ENCODE peak calls at places on chromosomes 13 and 19, in eight cellular contexts. One of them, this sample, is unnamed. For H3K9me3, the result is how much of the 10 kb centered on the place peaks cover.

GRCh38 chr13:94712812-94713555 is 639 bp upstream of the SOX21 start:
- DNase-seq in CD4-positive, alpha-beta T cell: no peak
- DNase-seq in tibial nerve: no peak
- DNase-seq in CD8-positive, alpha-beta T cell: no peak
- DNase-seq in BE2C: peak
- DNase-seq in neural progenitor cell: peak
- DNase-seq in IMR-90: peak
- DNase-seq in SJSA1: peak
- DNase-seq in this sample: no peak

GRCh38 chr19:17577698-17578097 is 22.2 kb downstream of the COLGALT1 start:
- DNase-seq in tibial nerve: no peak
- DNase-seq in neural progenitor cell: no peak
- DNase-seq in CD4-positive, alpha-beta T cell: no peak
- DNase-seq in BE2C: no peak
- DNase-seq in SJSA1: no peak
- DNase-seq in CD8-positive, alpha-beta T cell: no peak
- DNase-seq in IMR-90: no peak
- DNase-seq in this sample: no peak

GRCh38 chr19:49324801-49325491 is at the start of gene SLC6A16:
- DNase-seq in BE2C: no peak
- DNase-seq in IMR-90: no peak
- DNase-seq in tibial nerve: no peak
- DNase-seq in CD4-positive, alpha-beta T cell: no peak
- DNase-seq in neural progenitor cell: no peak
- DNase-seq in SJSA1: no peak
- DNase-seq in CD8-positive, alpha-beta T cell: no peak
- DNase-seq in this sample: no peak

GRCh38 chr13:23654111-23655110 is 84.2 kb downstream of the TNFRSF19 start:
- DNase-seq in BE2C: no peak
- DNase-seq in IMR-90: peak
- DNase-seq in SJSA1: no peak
- DNase-seq in CD4-positive, alpha-beta T cell: no peak
- DNase-seq in CD8-positive, alpha-beta T cell: no peak
- DNase-seq in tibial nerve: no peak
- DNase-seq in neural progenitor cell: no peak
- DNase-seq in this sample: no peak

GRCh38 chr19:18803550-18804138 is 12.5 kb upstream of the COMP start:
- DNase-seq in BE2C: no peak
- DNase-seq in CD8-positive, alpha-beta T cell: no peak
- DNase-seq in IMR-90: no peak
- DNase-seq in CD4-positive, alpha-beta T cell: no peak
- DNase-seq in SJSA1: no peak
- DNase-seq in tibial nerve: no peak
- DNase-seq in neural progenitor cell: no peak
- DNase-seq in this sample: no peak

GRCh38 chr19:1651548-1652394 is 644 bp downstream of the TCF3 start:
- DNase-seq in CD8-positive, alpha-beta T cell: peak
- DNase-seq in BE2C: peak
- DNase-seq in CD4-positive, alpha-beta T cell: no peak
- DNase-seq in neural progenitor cell: peak
- DNase-seq in SJSA1: peak
- DNase-seq in IMR-90: peak
- DNase-seq in tibial nerve: no peak
- DNase-seq in this sample: no peak

GRCh38 chr19:49956113-49956491 is 4.9 kb downstream of the SIGLEC11 start:
- DNase-seq in SJSA1: no peak
- DNase-seq in neural progenitor cell: no peak
- DNase-seq in CD4-positive, alpha-beta T cell: no peak
- DNase-seq in BE2C: no peak
- DNase-seq in IMR-90: no peak
- DNase-seq in CD8-positive, alpha-beta T cell: no peak
- DNase-seq in tibial nerve: no peak
- DNase-seq in this sample: no peak

GRCh38 chr19:3387645-3388589 is 21.5 kb downstream of the NFIC start:
- DNase-seq in tibial nerve: peak
- DNase-seq in BE2C: peak
- DNase-seq in IMR-90: peak
- DNase-seq in SJSA1: no peak
- DNase-seq in CD8-positive, alpha-beta T cell: no peak
- DNase-seq in CD4-positive, alpha-beta T cell: no peak
- DNase-seq in neural progenitor cell: no peak
- DNase-seq in this sample: no peak

GRCh38 chr13:46172531-46172991 is 9.4 kb downstream of the LCP1 start:
- DNase-seq in CD8-positive, alpha-beta T cell: peak
- DNase-seq in CD4-positive, alpha-beta T cell: peak
- DNase-seq in BE2C: no peak
- DNase-seq in IMR-90: no peak
- DNase-seq in tibial nerve: no peak
- DNase-seq in SJSA1: peak
- DNase-seq in neural progenitor cell: no peak
- DNase-seq in this sample: peak

GRCh38 chr13:30559274-30559673 is 58.4 kb upstream of the USPL1 start:
- DNase-seq in neural progenitor cell: no peak
- DNase-seq in CD4-positive, alpha-beta T cell: no peak
- DNase-seq in BE2C: no peak
- DNase-seq in tibial nerve: no peak
- DNase-seq in CD8-positive, alpha-beta T cell: no peak
- DNase-seq in SJSA1: no peak
- DNase-seq in IMR-90: no peak
- DNase-seq in this sample: no peak

GRCh38 chr13:80040219-80040976 is 300.5 kb downstream of the SPRY2 start:
- DNase-seq in IMR-90: peak
- DNase-seq in tibial nerve: no peak
- DNase-seq in neural progenitor cell: no peak
- DNase-seq in CD4-positive, alpha-beta T cell: no peak
- DNase-seq in BE2C: no peak
- DNase-seq in CD8-positive, alpha-beta T cell: no peak
- DNase-seq in SJSA1: peak
- DNase-seq in this sample: no peak

GRCh38 chr13:30835442-30835841 is 70.6 kb upstream of the MEDAG start:
- DNase-seq in CD4-positive, alpha-beta T cell: no peak
- DNase-seq in BE2C: no peak
- DNase-seq in IMR-90: peak
- DNase-seq in SJSA1: no peak
- DNase-seq in CD8-positive, alpha-beta T cell: no peak
- DNase-seq in neural progenitor cell: no peak
- DNase-seq in tibial nerve: no peak
- DNase-seq in this sample: no peak

GRCh38 chr13:55244991-55245644 is 1895.6 kb upstream of the PRR20A start:
- DNase-seq in CD4-positive, alpha-beta T cell: no peak
- DNase-seq in neural progenitor cell: peak
- DNase-seq in CD8-positive, alpha-beta T cell: no peak
- DNase-seq in SJSA1: no peak
- DNase-seq in tibial nerve: no peak
- DNase-seq in BE2C: peak
- DNase-seq in IMR-90: no peak
- DNase-seq in this sample: no peak

GRCh38 chr19:4064551-4065260 is 2.0 kb downstream of the ZBTB7A start:
- DNase-seq in neural progenitor cell: peak
- DNase-seq in IMR-90: no peak
- DNase-seq in CD4-positive, alpha-beta T cell: no peak
- DNase-seq in tibial nerve: no peak
- DNase-seq in CD8-positive, alpha-beta T cell: peak
- DNase-seq in BE2C: peak
- DNase-seq in SJSA1: peak
- DNase-seq in this sample: no peak

GRCh38 chr19:11480081-11480926 is 542 bp downstream of the ELAVL3 start:
- DNase-seq in tibial nerve: no peak
- DNase-seq in CD8-positive, alpha-beta T cell: no peak
- DNase-seq in BE2C: peak
- DNase-seq in CD4-positive, alpha-beta T cell: no peak
- DNase-seq in SJSA1: no peak
- DNase-seq in IMR-90: no peak
- DNase-seq in neural progenitor cell: no peak
- DNase-seq in this sample: no peak

GRCh38 chr13:112983428-112984196 is 14.6 kb downstream of the MCF2L start:
- DNase-seq in tibial nerve: no peak
- DNase-seq in SJSA1: no peak
- DNase-seq in neural progenitor cell: no peak
- DNase-seq in IMR-90: no peak
- DNase-seq in BE2C: peak
- DNase-seq in CD4-positive, alpha-beta T cell: no peak
- DNase-seq in CD8-positive, alpha-beta T cell: no peak
- DNase-seq in this sample: no peak

GRCh38 chr19:58499021-58499927 is 12.5 kb downstream of the SLC27A5 start:
- DNase-seq in BE2C: peak
- DNase-seq in CD8-positive, alpha-beta T cell: peak
- DNase-seq in neural progenitor cell: peak
- DNase-seq in IMR-90: peak
- DNase-seq in tibial nerve: peak
- DNase-seq in CD4-positive, alpha-beta T cell: peak
- DNase-seq in SJSA1: peak
- DNase-seq in this sample: peak

GRCh38 chr19:12774588-12775555 is at the start of gene HOOK2:
- DNase-seq in IMR-90: no peak
- DNase-seq in CD4-positive, alpha-beta T cell: no peak
- DNase-seq in neural progenitor cell: peak
- DNase-seq in SJSA1: no peak
- DNase-seq in tibial nerve: peak
- DNase-seq in CD8-positive, alpha-beta T cell: peak
- DNase-seq in BE2C: no peak
- DNase-seq in this sample: no peak

GRCh38 chr19:57850553-57851017 is 926 bp downstream of the ZNF587 start:
- DNase-seq in IMR-90: peak
- DNase-seq in CD8-positive, alpha-beta T cell: no peak
- DNase-seq in CD4-positive, alpha-beta T cell: no peak
- DNase-seq in SJSA1: peak
- DNase-seq in neural progenitor cell: peak
- DNase-seq in tibial nerve: no peak
- DNase-seq in BE2C: peak
- DNase-seq in this sample: no peak

GRCh38 chr13:99339736-99340392 is 32.7 kb upstream of the GPR183 start:
- DNase-seq in neural progenitor cell: no peak
- DNase-seq in CD8-positive, alpha-beta T cell: peak
- DNase-seq in BE2C: no peak
- DNase-seq in SJSA1: no peak
- DNase-seq in CD4-positive, alpha-beta T cell: no peak
- DNase-seq in tibial nerve: no peak
- DNase-seq in IMR-90: peak
- DNase-seq in this sample: no peak

GRCh38 chr13:76921516-76921915 is 26.8 kb upstream of the ACOD1 start:
- DNase-seq in CD4-positive, alpha-beta T cell: no peak
- DNase-seq in neural progenitor cell: no peak
- DNase-seq in CD8-positive, alpha-beta T cell: no peak
- DNase-seq in BE2C: no peak
- DNase-seq in IMR-90: no peak
- DNase-seq in SJSA1: no peak
- DNase-seq in tibial nerve: no peak
- DNase-seq in this sample: no peak

GRCh38 chr13:108227651-108228272 is 9.6 kb downstream of the ABHD13 start:
- DNase-seq in BE2C: peak
- DNase-seq in tibial nerve: no peak
- DNase-seq in SJSA1: no peak
- DNase-seq in CD8-positive, alpha-beta T cell: no peak
- DNase-seq in neural progenitor cell: peak
- DNase-seq in IMR-90: peak
- DNase-seq in CD4-positive, alpha-beta T cell: peak
- DNase-seq in this sample: no peak

GRCh38 chr19:4326837-4327251 is 11.8 kb downstream of the STAP2 start:
- DNase-seq in BE2C: no peak
- DNase-seq in SJSA1: no peak
- DNase-seq in CD8-positive, alpha-beta T cell: peak
- DNase-seq in tibial nerve: no peak
- DNase-seq in CD4-positive, alpha-beta T cell: no peak
- DNase-seq in IMR-90: no peak
- DNase-seq in neural progenitor cell: peak
- DNase-seq in this sample: no peak

GRCh38 chr13:18943273-18943672 is 238.4 kb downstream of the TUBA3C start:
- DNase-seq in IMR-90: no peak
- DNase-seq in CD4-positive, alpha-beta T cell: no peak
- DNase-seq in neural progenitor cell: no peak
- DNase-seq in tibial nerve: no peak
- DNase-seq in SJSA1: no peak
- DNase-seq in BE2C: no peak
- DNase-seq in CD8-positive, alpha-beta T cell: no peak
- DNase-seq in this sample: no peak
- H3K9me3 ChIP-seq in IMR-90: under half
- H3K9me3 ChIP-seq in CD4-positive, alpha-beta T cell: under half
- H3K9me3 ChIP-seq in neural progenitor cell: under half
- H3K9me3 ChIP-seq in tibial nerve: under half
- H3K9me3 ChIP-seq in SJSA1: under half
- H3K9me3 ChIP-seq in BE2C: under half
- H3K9me3 ChIP-seq in CD8-positive, alpha-beta T cell: under half
- H3K9me3 ChIP-seq in this sample: under half

GRCh38 chr19:23403024-23403423 is 7.8 kb upstream of the ZNF91 start:
- DNase-seq in tibial nerve: no peak
- DNase-seq in BE2C: no peak
- DNase-seq in CD8-positive, alpha-beta T cell: no peak
- DNase-seq in IMR-90: no peak
- DNase-seq in CD4-positive, alpha-beta T cell: no peak
- DNase-seq in SJSA1: no peak
- DNase-seq in neural progenitor cell: no peak
- DNase-seq in this sample: no peak

GRCh38 chr19:23403581-23404324 is 8.5 kb upstream of the ZNF91 start:
- DNase-seq in SJSA1: no peak
- DNase-seq in tibial nerve: no peak
- DNase-seq in CD8-positive, alpha-beta T cell: no peak
- DNase-seq in neural progenitor cell: peak
- DNase-seq in IMR-90: no peak
- DNase-seq in BE2C: no peak
- DNase-seq in CD4-positive, alpha-beta T cell: no peak
- DNase-seq in this sample: no peak

GRCh38 chr19:23399443-23399842 is 4.2 kb upstream of the ZNF91 start:
- DNase-seq in neural progenitor cell: no peak
- DNase-seq in BE2C: no peak
- DNase-seq in CD8-positive, alpha-beta T cell: no peak
- DNase-seq in SJSA1: no peak
- DNase-seq in IMR-90: no peak
- DNase-seq in CD4-positive, alpha-beta T cell: no peak
- DNase-seq in tibial nerve: no peak
- DNase-seq in this sample: no peak

GRCh38 chr19:23402388-23402787 is 7.1 kb upstream of the ZNF91 start:
- DNase-seq in neural progenitor cell: no peak
- DNase-seq in CD4-positive, alpha-beta T cell: no peak
- DNase-seq in IMR-90: no peak
- DNase-seq in CD8-positive, alpha-beta T cell: no peak
- DNase-seq in tibial nerve: no peak
- DNase-seq in BE2C: no peak
- DNase-seq in SJSA1: no peak
- DNase-seq in this sample: no peak

GRCh38 chr19:23401086-23401485 is 5.8 kb upstream of the ZNF91 start:
- DNase-seq in BE2C: no peak
- DNase-seq in SJSA1: no peak
- DNase-seq in CD8-positive, alpha-beta T cell: no peak
- DNase-seq in neural progenitor cell: no peak
- DNase-seq in CD4-positive, alpha-beta T cell: no peak
- DNase-seq in tibial nerve: no peak
- DNase-seq in IMR-90: no peak
- DNase-seq in this sample: no peak
- H3K9me3 ChIP-seq in BE2C: under half
- H3K9me3 ChIP-seq in SJSA1: under half
- H3K9me3 ChIP-seq in CD8-positive, alpha-beta T cell: under half
- H3K9me3 ChIP-seq in neural progenitor cell: under half
- H3K9me3 ChIP-seq in CD4-positive, alpha-beta T cell: under half
- H3K9me3 ChIP-seq in tibial nerve: under half
- H3K9me3 ChIP-seq in IMR-90: under half
- H3K9me3 ChIP-seq in this sample: under half

GRCh38 chr13:114226088-114226487 is 8.6 kb upstream of the CDC16 start:
- DNase-seq in BE2C: no peak
- DNase-seq in IMR-90: no peak
- DNase-seq in SJSA1: no peak
- DNase-seq in CD8-positive, alpha-beta T cell: peak
- DNase-seq in tibial nerve: no peak
- DNase-seq in neural progenitor cell: no peak
- DNase-seq in CD4-positive, alpha-beta T cell: no peak
- DNase-seq in this sample: no peak
- H3K9me3 ChIP-seq in BE2C: under half
- H3K9me3 ChIP-seq in IMR-90: under half
- H3K9me3 ChIP-seq in SJSA1: under half
- H3K9me3 ChIP-seq in CD8-positive, alpha-beta T cell: under half
- H3K9me3 ChIP-seq in tibial nerve: under half
- H3K9me3 ChIP-seq in neural progenitor cell: under half
- H3K9me3 ChIP-seq in CD4-positive, alpha-beta T cell: under half
- H3K9me3 ChIP-seq in this sample: under half

GRCh38 chr19:22708983-22709382 is 74.9 kb downstream of the ZNF492 start:
- DNase-seq in CD8-positive, alpha-beta T cell: no peak
- DNase-seq in tibial nerve: no peak
- DNase-seq in neural progenitor cell: no peak
- DNase-seq in BE2C: no peak
- DNase-seq in IMR-90: no peak
- DNase-seq in CD4-positive, alpha-beta T cell: no peak
- DNase-seq in SJSA1: no peak
- DNase-seq in this sample: no peak
- H3K9me3 ChIP-seq in CD8-positive, alpha-beta T cell: under half
- H3K9me3 ChIP-seq in tibial nerve: under half
- H3K9me3 ChIP-seq in neural progenitor cell: under half
- H3K9me3 ChIP-seq in BE2C: under half
- H3K9me3 ChIP-seq in IMR-90: under half
- H3K9me3 ChIP-seq in CD4-positive, alpha-beta T cell: under half
- H3K9me3 ChIP-seq in SJSA1: under half
- H3K9me3 ChIP-seq in this sample: under half

This sample was measured in T-helper 17 cell.